ENCODE peak calls at places on chromosomes 7 and 10, in four cellular contexts. One of them, this sample, is unnamed.

GRCh38 chr7:152544481-152544927 is 108.7 kb upstream of the KMT2C start:
- DNase-seq in astrocyte of the spinal cord: no peak
- DNase-seq in NCI-H774: no peak
- DNase-seq in HTR-8/SVneo: no peak
- DNase-seq in this sample: no peak

GRCh38 chr10:132593900-132594876 is 56.6 kb downstream of the INPP5A start:
- DNase-seq in astrocyte of the spinal cord: no peak
- DNase-seq in NCI-H774: no peak
- DNase-seq in HTR-8/SVneo: no peak
- DNase-seq in this sample: no peak

GRCh38 chr7:130298927-130299326 is 6.0 kb downstream of the CPA4 start:
- DNase-seq in astrocyte of the spinal cord: no peak
- DNase-seq in NCI-H774: no peak
- DNase-seq in HTR-8/SVneo: no peak
- DNase-seq in this sample: no peak

GRCh38 chr7:22781230-22781711 is 41.4 kb downstream of the TOMM7 start:
- DNase-seq in astrocyte of the spinal cord: peak
- DNase-seq in NCI-H774: no peak
- DNase-seq in HTR-8/SVneo: peak
- DNase-seq in this sample: no peak

GRCh38 chr10:96789571-96790108 is 42.5 kb upstream of the LCOR start:
- DNase-seq in astrocyte of the spinal cord: peak
- DNase-seq in NCI-H774: no peak
- DNase-seq in HTR-8/SVneo: no peak
- DNase-seq in this sample: peak

GRCh38 chr7:47371733-47372368 is 210.1 kb downstream of the TNS3 start:
- DNase-seq in astrocyte of the spinal cord: peak
- DNase-seq in NCI-H774: peak
- DNase-seq in HTR-8/SVneo: no peak
- DNase-seq in this sample: no peak

GRCh38 chr7:24462984-24463383 is 110.3 kb upstream of the PALS2 start:
- DNase-seq in astrocyte of the spinal cord: no peak
- DNase-seq in NCI-H774: no peak
- DNase-seq in HTR-8/SVneo: no peak
- DNase-seq in this sample: no peak

GRCh38 chr7:138919256-138919655 is 61.9 kb downstream of the KIAA1549 start:
- DNase-seq in astrocyte of the spinal cord: peak
- DNase-seq in NCI-H774: no peak
- DNase-seq in HTR-8/SVneo: no peak
- DNase-seq in this sample: peak

GRCh38 chr10:94439275-94439861 is 37.0 kb downstream of the TBC1D12 start:
- DNase-seq in astrocyte of the spinal cord: peak
- DNase-seq in NCI-H774: no peak
- DNase-seq in HTR-8/SVneo: peak
- DNase-seq in this sample: no peak

GRCh38 chr7:22481726-22482125 is 18.3 kb downstream of the STEAP1B start:
- DNase-seq in astrocyte of the spinal cord: no peak
- DNase-seq in NCI-H774: no peak
- DNase-seq in HTR-8/SVneo: no peak
- DNase-seq in this sample: no peak

GRCh38 chr7:44534501-44534900 is 6.6 kb downstream of the NPC1L1 start:
- DNase-seq in astrocyte of the spinal cord: peak
- DNase-seq in NCI-H774: peak
- DNase-seq in HTR-8/SVneo: peak
- DNase-seq in this sample: no peak

GRCh38 chr10:129712000-129712399 is 245.0 kb downstream of the MGMT start:
- DNase-seq in astrocyte of the spinal cord: no peak
- DNase-seq in NCI-H774: no peak
- DNase-seq in HTR-8/SVneo: no peak
- DNase-seq in this sample: no peak

GRCh38 chr10:17479015-17479615 is 24.7 kb upstream of the ST8SIA6 start:
- DNase-seq in astrocyte of the spinal cord: no peak
- DNase-seq in NCI-H774: no peak
- DNase-seq in HTR-8/SVneo: no peak
- DNase-seq in this sample: peak

GRCh38 chr10:46525177-46525823 is 31.2 kb downstream of the GPRIN2 start:
- DNase-seq in astrocyte of the spinal cord: peak
- DNase-seq in NCI-H774: no peak
- DNase-seq in HTR-8/SVneo: peak
- DNase-seq in this sample: peak

GRCh38 chr10:90424730-90425129 is 433.1 kb downstream of the HTR7 start:
- DNase-seq in astrocyte of the spinal cord: peak
- DNase-seq in NCI-H774: no peak
- DNase-seq in HTR-8/SVneo: no peak
- DNase-seq in this sample: no peak

GRCh38 chr7:27110163-27110976 is 7.9 kb upstream of the HOXA2 start:
- DNase-seq in astrocyte of the spinal cord: peak
- DNase-seq in NCI-H774: no peak
- DNase-seq in HTR-8/SVneo: peak
- DNase-seq in this sample: no peak

GRCh38 chr10:113284635-113285034 is 268.2 kb upstream of the HABP2 start:
- DNase-seq in astrocyte of the spinal cord: no peak
- DNase-seq in NCI-H774: no peak
- DNase-seq in HTR-8/SVneo: no peak
- DNase-seq in this sample: no peak

GRCh38 chr7:118085000-118085399 is 99.0 kb upstream of the LSM8 start:
- DNase-seq in astrocyte of the spinal cord: no peak
- DNase-seq in NCI-H774: no peak
- DNase-seq in HTR-8/SVneo: no peak
- DNase-seq in this sample: no peak

GRCh38 chr7:105097619-105098018 is 83.6 kb downstream of the KMT2E start:
- DNase-seq in astrocyte of the spinal cord: peak
- DNase-seq in NCI-H774: no peak
- DNase-seq in HTR-8/SVneo: peak
- DNase-seq in this sample: peak

GRCh38 chr10:62451606-62451965 is 77.4 kb downstream of the ZNF365 start:
- DNase-seq in astrocyte of the spinal cord: no peak
- DNase-seq in NCI-H774: no peak
- DNase-seq in HTR-8/SVneo: no peak
- DNase-seq in this sample: no peak

GRCh38 chr10:43674546-43675205 is 26.0 kb upstream of the ZNF32 start:
- DNase-seq in astrocyte of the spinal cord: no peak
- DNase-seq in NCI-H774: no peak
- DNase-seq in HTR-8/SVneo: no peak
- DNase-seq in this sample: no peak

This sample was measured in foreskin melanocyte.